ENCODE peak calls at places on chromosomes 2 and 18, in nine cellular contexts. B is HCT116, R is right atrium auricular region, O is right cardiac atrium, G is breast epithelium, Q is psoas muscle, E is mammary epithelial cell, N is stomach, W is heart left ventricle. S is an unnamed sample.

GRCh38 chr2:70714141-70714905 is 53.7 kb downstream of the ADD2 start:
- DNase-seq in O (no peak), G (no peak), Q (no peak), W (no peak), N (no peak), R (peak; percentile 48), E (no peak), B (no peak), S (no peak)

GRCh38 chr18:9787716-9788115 is 79.6 kb downstream of the RAB31 start:
- DNase-seq in G (no peak), Q (no peak), N (no peak), O (no peak), B (no peak), W (no peak), E (no peak), R (no peak), S (no peak)

GRCh38 chr2:227566012-227566411 is 32.7 kb upstream of the SCYGR2 start:
- DNase-seq in G (no peak), N (no peak), Q (no peak), E (no peak), R (no peak), B (no peak), W (no peak), O (no peak), S (no peak)

GRCh38 chr2:75640621-75641121 is 5.9 kb upstream of the MRPL19 start:
- DNase-seq in Q (peak; percentile 80), W (peak; percentile 61), R (no peak), E (peak; percentile 53), G (peak; percentile 58), O (peak; percentile 63), N (peak; percentile 65), B (peak; percentile 40), S (peak; percentile 59)

GRCh38 chr2:41836944-41837343 is 210.9 kb upstream of the PKDCC start:
- DNase-seq in B (peak; percentile 7), O (peak; percentile 22), N (peak; percentile 45), R (no peak), W (peak; percentile 16), E (peak; percentile 19), G (no peak), Q (no peak), S (peak; percentile 28)

GRCh38 chr2:201962766-201963555 is 70.7 kb upstream of the FZD7 start:
- DNase-seq in G (no peak), E (no peak), R (no peak), B (no peak), N (no peak), Q (no peak), W (no peak), O (no peak), S (no peak)

GRCh38 chr2:85878719-85879390 is 9.9 kb downstream of the ST3GAL5 start:
- DNase-seq in B (no peak), W (no peak), G (no peak), O (no peak), N (no peak), R (no peak), E (no peak), Q (no peak), S (no peak)

GRCh38 chr2:39705638-39706037 is 39.9 kb downstream of the TMEM178A start:
- DNase-seq in G (no peak), Q (no peak), N (no peak), R (no peak), E (no peak), B (no peak), O (no peak), W (no peak), S (no peak)

DNA sequence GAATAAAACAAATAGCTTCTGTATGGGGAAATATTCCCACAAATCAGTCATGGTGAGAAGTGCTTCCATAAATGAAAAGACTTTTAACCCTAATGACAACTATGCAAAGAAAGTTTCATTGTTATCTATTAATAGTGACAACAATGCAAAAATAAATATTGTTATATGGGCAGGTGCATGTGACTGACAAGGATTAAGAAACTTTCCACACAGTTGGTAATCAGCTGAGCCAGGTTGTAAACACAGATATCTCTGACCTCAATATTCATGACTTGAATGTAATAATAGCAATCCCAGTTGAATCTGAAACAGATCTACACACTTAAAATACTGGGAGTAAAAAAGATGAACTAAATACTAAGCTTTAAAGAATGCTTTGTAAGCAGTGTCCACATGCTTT is 517.0 kb upstream of the SOX11 start:
- DNase-seq in N (no peak), O (no peak), E (no peak), Q (no peak), B (no peak), W (no peak), G (no peak), R (no peak), S (no peak)
- H3K9me3 ChIP-seq in N (peaks cover 7% of the 10 kb centered on the region), O (no peaks in the 10 kb centered on the region), E (no peaks in the 10 kb centered on the region), Q (no peaks in the 10 kb centered on the region), B (peaks cover 37% of the 10 kb centered on the region), W (no peaks in the 10 kb centered on the region), G (no peaks in the 10 kb centered on the region), R (no peaks in the 10 kb centered on the region), S (no peaks in the 10 kb centered on the region)

GRCh38 chr18:72075040-72075439 is 469.1 kb downstream of the CBLN2 start:
- DNase-seq in Q (no peak), R (no peak), W (no peak), O (no peak), G (no peak), E (no peak), B (no peak), N (no peak), S (no peak)
- H3K9me3 ChIP-seq in Q (peaks cover 5% of the 10 kb centered on the region), R (no peaks in the 10 kb centered on the region), W (peaks cover 13% of the 10 kb centered on the region), O (no peaks in the 10 kb centered on the region), G (no peaks in the 10 kb centered on the region), E (peaks cover 6% of the 10 kb centered on the region), B (peaks cover 21% of the 10 kb centered on the region), N (peaks cover 12% of the 10 kb centered on the region), S (no peaks in the 10 kb centered on the region)

GRCh38 chr2:101921961-101922325 is 69.8 kb upstream of the IL1R2 start:
- DNase-seq in Q (no peak), N (no peak), G (no peak), R (no peak), E (no peak), W (no peak), O (no peak), B (no peak), S (no peak)
- H3K9me3 ChIP-seq in Q (peaks cover 5% of the 10 kb centered on the region), N (peaks cover 29% of the 10 kb centered on the region), G (peaks cover 28% of the 10 kb centered on the region), R (no peaks in the 10 kb centered on the region), E (peaks cover 1% of the 10 kb centered on the region), W (peaks cover 23% of the 10 kb centered on the region), O (peaks cover 2% of the 10 kb centered on the region), B (no peaks in the 10 kb centered on the region), S (no peaks in the 10 kb centered on the region)

GRCh38 chr2:22167256-22167655 is 1043.5 kb downstream of the TDRD15 start:
- DNase-seq in G (no peak), N (no peak), E (no peak), W (no peak), Q (no peak), B (no peak), R (no peak), O (no peak), S (no peak)
- H3K9me3 ChIP-seq in G (peaks cover 19% of the 10 kb centered on the region), N (peaks cover 36% of the 10 kb centered on the region), E (peaks cover 12% of the 10 kb centered on the region), W (peaks cover 11% of the 10 kb centered on the region), Q (peaks cover 8% of the 10 kb centered on the region), B (peaks cover 21% of the 10 kb centered on the region), R (no peaks in the 10 kb centered on the region), O (no peaks in the 10 kb centered on the region), S (no peaks in the 10 kb centered on the region)

DNA sequence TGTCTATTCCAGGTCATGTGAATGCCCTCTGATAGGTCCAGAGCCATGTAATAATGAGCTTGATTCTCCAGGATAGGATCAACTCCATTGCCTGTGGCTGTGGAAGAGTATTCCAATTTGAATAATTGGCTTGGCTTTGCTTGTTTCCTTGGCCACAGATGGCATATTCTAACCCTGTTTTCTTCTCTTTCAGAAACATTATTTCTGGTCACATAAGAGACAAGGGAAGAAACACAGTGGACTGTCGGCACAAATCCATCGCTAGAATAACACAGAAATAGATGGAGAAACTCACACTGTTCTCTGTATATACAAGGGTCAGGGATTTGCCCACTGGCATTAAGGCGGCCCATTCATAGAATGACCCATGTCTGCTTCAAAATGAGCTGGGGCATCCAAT is 278.4 kb upstream of the CCDC68 start:
- DNase-seq in O (no peak), R (no peak), B (no peak), E (no peak), N (no peak), G (no peak), W (no peak), Q (no peak), S (no peak)
- H3K9me3 ChIP-seq in O (no peaks in the 10 kb centered on the region), R (no peaks in the 10 kb centered on the region), B (no peaks in the 10 kb centered on the region), E (no peaks in the 10 kb centered on the region), N (no peaks in the 10 kb centered on the region), G (no peaks in the 10 kb centered on the region), W (no peaks in the 10 kb centered on the region), Q (no peaks in the 10 kb centered on the region), S (no peaks in the 10 kb centered on the region)

GRCh38 chr2:153536105-153536504 is 57.5 kb upstream of the RPRM start:
- DNase-seq in Q (no peak), B (no peak), O (no peak), G (no peak), E (no peak), N (no peak), W (no peak), R (no peak), S (no peak)

GRCh38 chr2:153532160-153532559 is 53.6 kb upstream of the RPRM start:
- DNase-seq in Q (no peak), G (no peak), O (no peak), R (no peak), N (no peak), W (no peak), B (no peak), E (no peak), S (no peak)
- H3K9me3 ChIP-seq in Q (no peaks in the 10 kb centered on the region), G (no peaks in the 10 kb centered on the region), O (no peaks in the 10 kb centered on the region), R (no peaks in the 10 kb centered on the region), N (no peaks in the 10 kb centered on the region), W (no peaks in the 10 kb centered on the region), B (no peaks in the 10 kb centered on the region), E (no peaks in the 10 kb centered on the region), S (no peaks in the 10 kb centered on the region)

GRCh38 chr18:35605686-35606417 is 24.3 kb downstream of the GALNT1 start:
- DNase-seq in Q (no peak), G (no peak), B (no peak), W (no peak), E (peak; percentile 32), N (no peak), R (no peak), O (no peak), S (no peak)

GRCh38 chr18:35604369-35604768 is 22.8 kb downstream of the GALNT1 start:
- DNase-seq in N (no peak), O (no peak), E (no peak), G (no peak), Q (no peak), W (no peak), R (no peak), B (no peak), S (no peak)

GRCh38 chr18:35597758-35598157 is 16.2 kb downstream of the GALNT1 start:
- DNase-seq in B (no peak), O (no peak), R (no peak), N (no peak), E (no peak), W (no peak), Q (no peak), G (no peak), S (no peak)

GRCh38 chr18:35603528-35603927 is 22.0 kb downstream of the GALNT1 start:
- DNase-seq in W (no peak), R (no peak), B (no peak), G (no peak), O (no peak), E (no peak), N (no peak), Q (no peak), S (no peak)

GRCh38 chr18:35602193-35602820 is 20.8 kb downstream of the GALNT1 start:
- DNase-seq in N (no peak), R (no peak), O (no peak), G (no peak), B (no peak), Q (no peak), E (no peak), W (no peak), S (no peak)
- H3K9me3 ChIP-seq in N (peaks cover 22% of the 10 kb centered on the region), R (no peaks in the 10 kb centered on the region), O (no peaks in the 10 kb centered on the region), G (peaks cover 27% of the 10 kb centered on the region), B (no peaks in the 10 kb centered on the region), Q (peaks cover 24% of the 10 kb centered on the region), E (no peaks in the 10 kb centered on the region), W (peaks cover 38% of the 10 kb centered on the region), S (peaks cover 26% of the 10 kb centered on the region)

S was measured in OCI-LY7.